ENCODE peak calls at places on chromosomes 7 and 10, in five cellular contexts. P is LoVo; N is Calu3; B is osteocyte; G is activated CD8-positive, alpha-beta T cell treated with anti-CD3 and anti-CD28 coated beads for 36 hours. M is an unnamed sample.

GRCh38 chr10:14751576-14752330 is 22.9 kb downstream of the FAM107B start:
- DNase-seq in B (no peak), P (no peak), G (no peak), N (no peak), M (no peak)

GRCh38 chr10:119278126-119278701 is 70.8 kb downstream of the GRK5 start:
- DNase-seq in G (no peak), P (no peak), N (no peak), B (no peak), M (no peak)

GRCh38 chr7:159215053-159215452 is 70.4 kb upstream of the VIPR2 start:
- DNase-seq in B (peak), N (no peak), P (no peak), G (no peak), M (no peak)

GRCh38 chr10:69731184-69731583 is 70.5 kb upstream of the COL13A1 start:
- DNase-seq in G (no peak), N (no peak), B (peak), P (no peak), M (no peak)

GRCh38 chr7:121329460-121330052 is 756 bp downstream of the WNT16 start:
- DNase-seq in G (peak), B (no peak), N (peak), P (peak), M (peak)

GRCh38 chr10:51926336-51926735 is 226.9 kb upstream of the CSTF2T start:
- DNase-seq in P (no peak), N (no peak), B (no peak), G (no peak), M (no peak)

GRCh38 chr7:126700807-126701604 is 551.7 kb downstream of the GRM8 start:
- DNase-seq in N (peak), B (peak), P (peak), G (peak), M (peak)

GRCh38 chr7:36994456-36995112 is 270.3 kb upstream of the AOAH start:
- DNase-seq in P (no peak), G (no peak), N (no peak), B (no peak), M (no peak)

GRCh38 chr10:74963549-74963948 is 137.1 kb downstream of the KAT6B start:
- DNase-seq in B (no peak), G (peak), P (no peak), N (no peak), M (no peak)

GRCh38 chr10:13708256-13708990 is 121.7 kb downstream of the PRPF18 start:
- DNase-seq in P (no peak), B (no peak), G (no peak), N (peak), M (no peak)

GRCh38 chr7:122303522-122303970 is 1.0 kb downstream of the FEZF1 start:
- DNase-seq in N (no peak), B (no peak), P (no peak), G (no peak), M (no peak)

GRCh38 chr10:28202941-28203352 is 99.9 kb downstream of the MPP7 start:
- DNase-seq in P (no peak), G (no peak), B (no peak), N (no peak), M (no peak)

GRCh38 chr7:55066479-55066878 is 47.7 kb downstream of the EGFR start:
- DNase-seq in B (no peak), G (no peak), N (peak), P (no peak), M (no peak)

GRCh38 chr10:24930427-24930826 is 22.0 kb downstream of the PRTFDC1 start:
- DNase-seq in G (no peak), P (no peak), N (no peak), B (no peak), M (no peak)

GRCh38 chr7:150778738-150779301 is 21.3 kb downstream of the TMEM176B start:
- DNase-seq in B (no peak), P (peak), N (peak), G (peak), M (peak)

GRCh38 chr7:128003787-128004186 is 27.4 kb downstream of the LRRC4 start:
- DNase-seq in P (no peak), N (no peak), G (peak), B (no peak), M (no peak)

GRCh38 chr10:112952282-112952991 is 2.4 kb downstream of the TCF7L2 start:
- DNase-seq in G (no peak), N (peak), B (no peak), P (no peak), M (no peak)